ENCODE peak calls at places on chromosomes 13 and 19, in four cellular contexts. L is K562, S is HepG2, X is GM12878. N is an unnamed sample.

GRCh38 chr13:27830010-27830409 is 37.7 kb downstream of the GSX1 start:
- DNase-seq in L (peak), S (no peak), X (no peak), N (peak)

GRCh38 chr19:45569619-45570421 is 14.8 kb downstream of the OPA3 start:
- DNase-seq in L (peak), S (peak), X (no peak), N (peak)

GRCh38 chr19:46892252-46893179 is 31.7 kb downstream of the ARHGAP35 start:
- DNase-seq in L (no peak), S (no peak), X (peak), N (no peak)

GRCh38 chr19:5719274-5719960 is 529 bp downstream of the LONP1 start:
- DNase-seq in L (peak), S (no peak), X (no peak), N (no peak)

GRCh38 chr13:111335263-111335662 is 14.8 kb downstream of the TEX29 start:
- DNase-seq in L (no peak), S (no peak), X (no peak), N (no peak)

GRCh38 chr19:19185853-19186728 is 5.9 kb downstream of the BORCS8 start:
- DNase-seq in L (peak), S (peak), X (no peak), N (peak)

GRCh38 chr19:32457540-32457939 is 52.0 kb downstream of the DPY19L3 start:
- DNase-seq in L (no peak), S (no peak), X (no peak), N (no peak)

GRCh38 chr19:46602392-46603194 is 1.5 kb downstream of the CALM3 start:
- DNase-seq in L (no peak), S (no peak), X (no peak), N (peak)

GRCh38 chr13:110551284-110551683 is 10.2 kb downstream of the RAB20 start:
- DNase-seq in L (no peak), S (no peak), X (no peak), N (no peak)

GRCh38 chr13:52012512-52012836 is 276 bp downstream of the ALG11 start:
- DNase-seq in L (no peak), S (no peak), X (no peak), N (no peak)

GRCh38 chr13:113390874-113391497 is 27.1 kb upstream of the GRTP1 start:
- DNase-seq in L (peak), S (no peak), X (no peak), N (no peak)

GRCh38 chr13:37229931-37230330 is 124.5 kb upstream of the CSNK1A1L start:
- DNase-seq in L (no peak), S (no peak), X (no peak), N (no peak)

GRCh38 chr19:11558881-11559828 is at the start of gene ELOF1:
- DNase-seq in L (peak), S (peak), X (peak), N (peak)

GRCh38 chr13:102680842-102681725 is 13.8 kb downstream of the METTL21C start:
- DNase-seq in L (no peak), S (no peak), X (no peak), N (no peak)

GRCh38 chr13:27504541-27504940 is 54.2 kb upstream of the MTIF3 start:
- DNase-seq in L (no peak), S (no peak), X (no peak), N (no peak)

GRCh38 chr13:109858319-109858718 is 71.9 kb upstream of the IRS2 start:
- DNase-seq in L (no peak), S (no peak), X (no peak), N (no peak)

GRCh38 chr13:73939603-73940002 is 194.6 kb downstream of the KLF12 start:
- DNase-seq in L (no peak), S (no peak), X (no peak), N (no peak)

GRCh38 chr13:24161980-24162517 is 1.5 kb downstream of the SPATA13 start:
- DNase-seq in L (no peak), S (no peak), X (no peak), N (no peak)

GRCh38 chr13:95059306-95059705 is 241.9 kb downstream of the ABCC4 start:
- DNase-seq in L (no peak), S (no peak), X (no peak), N (no peak)

GRCh38 chr19:6667114-6667627 is 2.8 kb downstream of the TNFSF14 start:
- DNase-seq in L (peak), S (no peak), X (no peak), N (no peak)

GRCh38 chr13:25857830-25858229 is 194.0 kb downstream of the SHISA2 start:
- DNase-seq in L (no peak), S (no peak), X (no peak), N (no peak)

GRCh38 chr13:25860265-25860664 is 191.6 kb downstream of the SHISA2 start:
- DNase-seq in L (no peak), S (no peak), X (no peak), N (no peak)

GRCh38 chr13:25859528-25859927 is 192.3 kb downstream of the SHISA2 start:
- DNase-seq in L (no peak), S (no peak), X (no peak), N (no peak)

GRCh38 chr13:25862156-25862555 is 189.7 kb downstream of the SHISA2 start:
- DNase-seq in L (no peak), S (no peak), X (no peak), N (no peak)

DNA sequence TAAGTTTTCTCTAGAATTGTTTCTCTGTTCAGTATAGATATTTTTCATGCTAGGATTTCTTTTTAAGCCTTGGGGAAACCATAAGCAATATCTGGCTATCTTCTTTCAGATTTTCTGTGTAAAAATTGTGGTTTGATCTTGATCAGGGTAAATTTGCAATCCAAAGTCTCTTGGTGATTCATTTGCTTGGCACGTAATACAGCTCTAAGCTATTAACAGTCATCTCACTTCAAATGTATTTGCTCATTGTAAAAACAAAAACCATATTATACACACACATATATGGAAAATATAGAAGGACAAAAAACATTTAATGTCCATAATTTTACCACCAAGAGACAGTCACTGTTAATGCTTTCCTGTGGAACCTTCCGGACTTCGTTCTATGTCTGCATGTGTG is 191.0 kb downstream of the SHISA2 start:
- DNase-seq in L (no peak), S (no peak), X (no peak), N (no peak)
- TF ChIP-seq SP1 in L (no peak), S (no peak), X (no peak), N (no peak)

DNA sequence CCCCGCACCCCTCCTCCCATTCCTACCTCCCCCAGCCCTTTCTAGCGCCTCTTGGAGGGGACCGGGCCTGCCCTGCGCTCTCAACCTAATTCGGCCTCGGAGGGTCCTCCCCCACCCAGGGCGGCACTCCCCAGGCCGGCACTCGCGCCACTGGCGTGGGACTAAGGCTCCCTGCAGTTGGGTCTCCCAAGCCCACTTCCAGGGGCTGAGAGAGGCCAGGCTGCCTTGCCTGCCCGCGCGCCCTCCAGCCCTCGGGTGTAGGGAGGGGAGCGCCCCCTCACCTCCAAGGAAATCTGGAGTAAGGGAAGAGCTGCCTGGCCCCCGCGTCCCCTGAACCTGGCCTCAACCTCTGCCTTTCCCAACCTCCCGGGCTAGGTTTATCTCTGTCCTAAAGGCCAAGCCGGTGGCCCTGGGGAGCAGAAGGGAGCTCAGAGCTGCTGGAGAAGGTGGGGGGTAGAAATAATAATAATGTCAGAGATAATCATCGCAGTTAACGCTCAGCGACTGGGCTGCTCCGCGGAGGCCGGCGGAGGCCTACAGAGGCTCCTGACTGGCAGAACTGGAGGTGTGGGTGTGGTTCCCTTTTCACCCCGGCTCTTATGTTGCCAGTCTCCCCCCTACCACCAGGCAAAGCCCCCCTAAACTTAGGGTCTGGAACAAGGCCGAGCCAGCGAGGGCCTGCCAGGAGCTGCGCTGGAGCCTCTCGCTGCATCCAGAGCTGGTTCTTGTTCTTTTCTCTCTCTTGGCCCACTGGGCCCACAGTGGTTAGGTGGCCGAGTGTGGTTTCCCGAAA is 9.6 kb downstream of the ZIC2 start:
- DNase-seq in L (no peak), S (no peak), X (no peak), N (no peak)
- TF ChIP-seq TARDBP in L (no peak), S (no peak), X (no peak), N (no peak)

GRCh38 chr19:56537442-56537841 is 1.3 kb upstream of the ZFP28 start:
- DNase-seq in L (no peak), S (no peak), X (no peak), N (no peak)

GRCh38 chr19:56538254-56538760 is 441 bp upstream of the ZFP28 start:
- DNase-seq in L (no peak), S (no peak), X (peak), N (peak)

GRCh38 chr19:56543776-56544175 is 5.0 kb downstream of the ZFP28 start:
- DNase-seq in L (no peak), S (no peak), X (no peak), N (no peak)

DNA sequence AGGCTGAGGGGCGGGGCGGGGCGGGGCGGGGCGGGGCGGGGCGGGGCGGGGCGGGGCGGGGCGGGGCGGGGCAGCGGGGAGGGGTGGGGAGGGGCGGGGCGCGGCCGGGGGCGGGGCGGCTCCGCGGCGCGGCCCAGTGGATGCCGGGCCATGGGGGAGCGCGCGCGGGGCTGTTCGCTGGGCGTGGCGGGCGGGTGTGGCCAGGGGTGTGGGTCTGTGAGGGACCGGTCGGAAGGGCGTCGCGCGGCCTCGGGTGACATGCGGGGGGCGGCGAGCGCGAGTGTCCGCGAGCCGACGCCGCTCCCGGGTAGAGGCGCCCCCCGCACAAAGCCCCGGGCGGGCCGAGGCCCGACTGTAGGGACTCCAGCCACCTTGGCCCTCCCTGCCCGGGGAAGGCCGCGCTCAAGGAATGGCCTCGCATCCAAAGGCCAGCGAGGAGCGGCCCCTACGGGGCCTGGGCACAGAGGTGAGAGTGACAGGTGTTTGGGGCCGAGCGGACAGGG is at the start of gene ZFP28:
- DNase-seq in L (no peak), S (no peak), X (no peak), N (peak)
- TF ChIP-seq SP1 in L (no peak), S (no peak), X (no peak), N (no peak)

DNA sequence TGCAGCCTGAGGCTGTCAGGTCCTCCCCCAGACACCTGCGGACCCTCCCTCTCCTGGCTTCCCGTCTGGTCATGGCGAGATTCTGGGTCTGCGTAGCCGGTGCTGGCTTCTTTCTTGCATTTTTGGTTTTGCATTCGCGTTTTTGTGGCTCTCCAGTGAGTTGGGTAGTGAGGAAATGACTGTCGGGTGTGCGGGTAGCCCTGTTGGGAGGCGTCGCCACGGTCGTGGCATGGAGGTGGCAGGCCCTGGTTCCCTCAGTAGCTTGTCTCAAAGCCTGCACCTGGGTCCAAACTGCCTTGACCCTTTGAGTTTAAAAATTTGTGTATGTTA is 278 bp downstream of the NHLRC3 start:
- DNase-seq in L (peak), S (peak), X (no peak), N (no peak)
- TF ChIP-seq TARDBP in L (no peak), S (no peak), X (no peak), N (no peak)

GRCh38 chr13:77014906-77015685 is 11.9 kb downstream of the FBXL3 start:
- DNase-seq in L (no peak), S (no peak), X (no peak), N (no peak)
- TF ChIP-seq SP1 in L (no peak), S (no peak), X (no peak), N (no peak)

GRCh38 chr13:100451923-100452322 is 136.7 kb downstream of the GGACT start:
- DNase-seq in L (no peak), S (no peak), X (no peak), N (no peak)

GRCh38 chr13:100459747-100460146 is 128.8 kb downstream of the GGACT start:
- DNase-seq in L (peak), S (no peak), X (no peak), N (no peak)

GRCh38 chr13:100458673-100459072 is 129.9 kb downstream of the GGACT start:
- DNase-seq in L (no peak), S (no peak), X (no peak), N (no peak)

GRCh38 chr13:100454876-100455275 is 133.7 kb downstream of the GGACT start:
- DNase-seq in L (no peak), S (no peak), X (no peak), N (no peak)
- TF ChIP-seq TARDBP in L (no peak), S (no peak), X (no peak), N (no peak)

GRCh38 chr13:29594710-29595379 is 643 bp downstream of the SLC7A1 start:
- DNase-seq in L (peak), S (no peak), X (no peak), N (peak)
- TF ChIP-seq SP1 in L (no peak), S (no peak), X (no peak), N (no peak)

DNA sequence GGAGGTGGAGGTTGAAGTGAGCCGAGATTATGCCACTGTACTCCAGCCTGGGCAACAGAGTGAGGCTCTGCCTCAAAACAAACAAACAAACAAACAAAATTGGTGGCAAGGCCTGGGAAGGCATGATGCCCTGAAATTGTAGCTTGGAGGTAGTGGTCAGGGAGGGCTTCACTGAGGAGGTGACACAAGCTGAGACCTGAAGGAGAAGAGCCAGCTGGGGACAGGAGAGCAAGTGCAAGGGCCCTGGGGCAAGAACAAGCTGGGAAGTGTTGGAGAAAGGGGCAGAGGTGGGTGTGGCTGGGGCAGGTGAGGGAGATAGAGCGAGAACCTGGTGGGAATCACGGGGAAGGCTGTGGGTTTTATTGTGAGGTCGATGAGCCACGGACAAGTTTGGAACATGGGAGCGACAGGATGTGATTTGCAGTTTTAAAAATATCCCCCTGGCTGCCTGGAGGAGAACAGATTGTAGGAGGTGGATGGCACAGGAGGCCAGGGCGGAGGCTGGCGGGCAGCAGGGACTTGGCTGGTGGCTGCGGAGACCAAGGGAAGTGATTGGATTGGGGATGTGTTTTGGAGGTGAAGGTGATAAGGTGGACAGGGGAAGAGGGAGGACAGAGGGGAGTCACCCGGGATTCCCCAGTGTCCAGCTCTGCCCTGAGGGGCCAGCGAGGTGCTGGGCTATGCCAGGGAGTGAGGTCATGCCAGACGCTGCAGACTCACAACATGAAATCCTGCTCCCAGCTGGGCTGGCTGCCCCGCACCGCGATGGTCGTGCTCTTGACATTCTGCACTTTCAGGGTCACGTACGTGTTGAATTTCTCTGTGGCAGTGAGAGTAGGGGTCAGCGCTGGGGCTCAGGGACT is 14.0 kb downstream of the UNC13A start:
- DNase-seq in L (no peak), S (no peak), X (no peak), N (no peak)
- TF ChIP-seq TARDBP in L (no peak), S (no peak), X (no peak), N (no peak)

GRCh38 chr13:46179576-46180368 is 2.2 kb downstream of the LCP1 start:
- DNase-seq in L (peak), S (no peak), X (no peak), N (no peak)

GRCh38 chr13:46183018-46183940 is 1.3 kb upstream of the LCP1 start:
- DNase-seq in L (peak), S (no peak), X (no peak), N (no peak)

GRCh38 chr13:46180393-46180792 is 1.6 kb downstream of the LCP1 start:
- DNase-seq in L (peak), S (no peak), X (no peak), N (no peak)

GRCh38 chr13:46182491-46182877 is 507 bp upstream of the LCP1 start:
- DNase-seq in L (no peak), S (no peak), X (no peak), N (no peak)

GRCh38 chr13:46181799-46182490 is at the start of gene LCP1:
- DNase-seq in L (peak), S (no peak), X (peak), N (no peak)
- TF ChIP-seq SP1 in L (peak), S (no peak), X (peak), N (no peak)

GRCh38 chr13:35631666-35632065 is 155.2 kb upstream of the MAB21L1 start:
- DNase-seq in L (no peak), S (no peak), X (no peak), N (no peak)

DNA sequence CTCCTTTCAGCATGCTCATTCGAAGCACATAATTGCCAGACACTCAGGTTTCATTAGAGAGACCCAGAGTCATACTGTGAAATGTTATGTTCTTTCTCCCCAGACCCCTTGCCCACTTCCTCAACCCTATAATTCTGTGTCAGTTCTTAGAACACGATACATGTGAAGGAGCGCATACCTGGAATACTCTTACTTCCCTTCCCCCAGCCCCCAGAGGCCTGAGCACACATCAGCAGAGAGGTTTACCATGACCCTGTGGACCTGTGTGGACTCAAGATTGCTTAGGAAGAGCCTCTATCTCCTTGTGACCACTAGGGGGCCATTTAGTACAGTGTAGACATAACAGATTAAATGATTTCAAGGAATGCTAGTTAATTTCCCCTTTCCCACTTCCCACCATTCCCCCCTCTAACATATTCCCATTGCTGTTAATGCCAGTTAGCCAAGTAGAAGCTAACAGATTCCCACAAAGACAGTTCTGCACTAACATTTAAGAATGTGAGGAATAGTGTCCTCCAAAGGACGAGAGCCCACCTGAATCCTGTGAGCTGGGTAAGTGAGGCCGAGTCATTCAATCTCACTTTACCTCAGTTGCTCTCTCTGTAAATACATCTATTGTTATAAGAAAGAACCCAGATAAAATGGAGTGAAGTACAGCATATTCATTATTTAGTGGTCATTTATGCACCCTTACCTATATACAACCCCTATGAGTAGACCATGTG is 154.2 kb upstream of the MAB21L1 start:
- DNase-seq in L (peak), S (peak), X (no peak), N (peak)
- TF ChIP-seq TARDBP in L (no peak), S (no peak), X (no peak), N (no peak)